ENCODE peak calls at places on chromosomes 6 and 20, in five cellular contexts. One of them, this sample, is unnamed.

GRCh38 chr20:53984354-53984753 is 86.0 kb downstream of the BCAS1 start:
- DNase-seq in GM12878: no peak
- DNase-seq in BJ: peak; percentile 27
- DNase-seq in neural progenitor cell: no peak
- DNase-seq in tibial artery: no peak
- DNase-seq in this sample: no peak

GRCh38 chr6:35327349-35328027 is 14.9 kb upstream of the PPARD start:
- DNase-seq in GM12878: no peak
- DNase-seq in BJ: no peak
- DNase-seq in neural progenitor cell: peak; percentile 72
- DNase-seq in tibial artery: peak; percentile 48
- DNase-seq in this sample: no peak

GRCh38 chr6:21800948-21801438 is 207.4 kb downstream of the SOX4 start:
- DNase-seq in GM12878: no peak
- DNase-seq in BJ: no peak
- DNase-seq in neural progenitor cell: no peak
- DNase-seq in tibial artery: no peak
- DNase-seq in this sample: no peak

GRCh38 chr6:137342607-137343186 is 123.5 kb upstream of the IFNGR1 start:
- DNase-seq in GM12878: no peak
- DNase-seq in BJ: no peak
- DNase-seq in neural progenitor cell: no peak
- DNase-seq in tibial artery: no peak
- DNase-seq in this sample: no peak

GRCh38 chr20:52676282-52676995 is 295.7 kb upstream of the TSHZ2 start:
- DNase-seq in GM12878: no peak
- DNase-seq in BJ: no peak
- DNase-seq in neural progenitor cell: no peak
- DNase-seq in tibial artery: no peak
- DNase-seq in this sample: no peak

GRCh38 chr20:64233725-64234124 is 21.8 kb upstream of the PCMTD2 start:
- DNase-seq in GM12878: no peak
- DNase-seq in BJ: no peak
- DNase-seq in neural progenitor cell: no peak
- DNase-seq in tibial artery: no peak
- DNase-seq in this sample: no peak

GRCh38 chr6:5085638-5086293 is 625 bp downstream of the PPP1R3G start:
- DNase-seq in GM12878: no peak
- DNase-seq in BJ: no peak
- DNase-seq in neural progenitor cell: peak; percentile 73
- DNase-seq in tibial artery: no peak
- DNase-seq in this sample: no peak

GRCh38 chr20:32333988-32334885 is 23.9 kb upstream of the ASXL1 start:
- DNase-seq in GM12878: no peak
- DNase-seq in BJ: no peak
- DNase-seq in neural progenitor cell: no peak
- DNase-seq in tibial artery: peak; percentile 29
- DNase-seq in this sample: no peak

GRCh38 chr20:39524371-39524911 is 562.3 kb downstream of the DHX35 start:
- DNase-seq in GM12878: no peak
- DNase-seq in BJ: no peak
- DNase-seq in neural progenitor cell: no peak
- DNase-seq in tibial artery: no peak
- DNase-seq in this sample: no peak

GRCh38 chr6:13787146-13787545 is 27.2 kb downstream of the MCUR1 start:
- DNase-seq in GM12878: no peak
- DNase-seq in BJ: no peak
- DNase-seq in neural progenitor cell: peak; percentile 79
- DNase-seq in tibial artery: no peak
- DNase-seq in this sample: no peak

GRCh38 chr6:170292778-170293164 is 1.9 kb upstream of the DLL1 start:
- DNase-seq in GM12878: no peak
- DNase-seq in BJ: no peak
- DNase-seq in neural progenitor cell: peak; percentile 62
- DNase-seq in tibial artery: no peak
- DNase-seq in this sample: no peak

GRCh38 chr20:53064935-53065334 is 92.8 kb downstream of the TSHZ2 start:
- DNase-seq in GM12878: no peak
- DNase-seq in BJ: no peak
- DNase-seq in neural progenitor cell: no peak
- DNase-seq in tibial artery: no peak
- DNase-seq in this sample: no peak

GRCh38 chr20:38369387-38369786 is 23.1 kb downstream of the LBP start:
- DNase-seq in GM12878: no peak
- DNase-seq in BJ: no peak
- DNase-seq in neural progenitor cell: peak; percentile 21
- DNase-seq in tibial artery: no peak
- DNase-seq in this sample: no peak

GRCh38 chr20:46681032-46681854 is 8.0 kb downstream of the TP53RK start:
- DNase-seq in GM12878: peak; percentile 27
- DNase-seq in BJ: no peak
- DNase-seq in neural progenitor cell: peak; percentile 76
- DNase-seq in tibial artery: peak; percentile 56
- DNase-seq in this sample: no peak

GRCh38 chr6:108175592-108176279 is 9.9 kb downstream of the NR2E1 start:
- DNase-seq in GM12878: no peak
- DNase-seq in BJ: no peak
- DNase-seq in neural progenitor cell: peak; percentile 74
- DNase-seq in tibial artery: no peak
- DNase-seq in this sample: no peak

GRCh38 chr20:4227085-4227821 is 211.9 kb upstream of the RNF24 start:
- DNase-seq in GM12878: no peak
- DNase-seq in BJ: peak; percentile 30
- DNase-seq in neural progenitor cell: peak; percentile 45
- DNase-seq in tibial artery: no peak
- DNase-seq in this sample: no peak

GRCh38 chr6:105164418-105164817 is 15.4 kb downstream of the POPDC3 start:
- DNase-seq in GM12878: no peak
- DNase-seq in BJ: no peak
- DNase-seq in neural progenitor cell: no peak
- DNase-seq in tibial artery: no peak
- DNase-seq in this sample: no peak

GRCh38 chr6:3965071-3965718 is 113.7 kb downstream of the FAM217A start:
- DNase-seq in GM12878: no peak
- DNase-seq in BJ: no peak
- DNase-seq in neural progenitor cell: no peak
- DNase-seq in tibial artery: no peak
- DNase-seq in this sample: peak; percentile 12

GRCh38 chr6:109303647-109304283 is 78.5 kb downstream of the CD164 start:
- DNase-seq in GM12878: no peak
- DNase-seq in BJ: no peak
- DNase-seq in neural progenitor cell: no peak
- DNase-seq in tibial artery: no peak
- DNase-seq in this sample: no peak

GRCh38 chr20:56689318-56689717 is 60.2 kb downstream of the TFAP2C start:
- DNase-seq in GM12878: no peak
- DNase-seq in BJ: peak; percentile 40
- DNase-seq in neural progenitor cell: no peak
- DNase-seq in tibial artery: no peak
- DNase-seq in this sample: no peak

GRCh38 chr20:36574278-36575065 is 1.1 kb downstream of the TGIF2 start:
- DNase-seq in GM12878: no peak
- DNase-seq in BJ: no peak
- DNase-seq in neural progenitor cell: peak; percentile 74
- DNase-seq in tibial artery: peak; percentile 42
- DNase-seq in this sample: no peak

DNA sequence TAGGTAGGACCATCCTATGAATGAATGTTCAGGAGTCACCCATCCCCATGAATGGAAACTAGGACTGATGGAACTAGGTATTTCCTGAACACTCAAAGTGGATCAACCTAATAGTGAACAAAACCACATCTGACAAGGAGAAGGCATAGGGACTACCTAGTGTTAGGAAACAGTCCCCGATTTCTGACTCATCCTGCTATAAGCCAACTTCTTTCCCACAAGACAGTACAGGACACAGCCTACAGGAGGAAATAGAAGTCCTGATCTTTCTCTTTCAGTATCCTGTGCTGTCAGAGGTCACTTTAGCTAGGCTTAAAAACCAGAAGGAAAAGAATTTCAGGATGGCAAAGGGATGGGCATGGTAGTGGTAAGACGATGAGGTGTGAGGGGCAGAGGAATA is 19.5 kb upstream of the GMDS start:
- DNase-seq in GM12878: no peak
- DNase-seq in BJ: no peak
- DNase-seq in neural progenitor cell: no peak
- DNase-seq in tibial artery: no peak
- DNase-seq in this sample: peak; percentile 37
- TF ChIP-seq CTCF in GM12878: no peak
- TF ChIP-seq CTCF in BJ: peak; percentile 6
- TF ChIP-seq CTCF in neural progenitor cell: no peak
- TF ChIP-seq CTCF in tibial artery: no peak
- TF ChIP-seq CTCF in this sample: no peak

GRCh38 chr6:30062471-30063178 is 1.6 kb downstream of the POLR1H start:
- DNase-seq in GM12878: no peak
- DNase-seq in BJ: no peak
- DNase-seq in neural progenitor cell: no peak
- DNase-seq in tibial artery: no peak
- DNase-seq in this sample: no peak
- H3K4me3 ChIP-seq in GM12878: peak overlapping the region; percentile 99
- H3K4me3 ChIP-seq in BJ: no peak overlapping the region
- H3K4me3 ChIP-seq in neural progenitor cell: peak overlapping the region; percentile 98
- H3K4me3 ChIP-seq in tibial artery: peak overlapping the region; percentile 66
- H3K4me3 ChIP-seq in this sample: peak overlapping the region; percentile 83

DNA sequence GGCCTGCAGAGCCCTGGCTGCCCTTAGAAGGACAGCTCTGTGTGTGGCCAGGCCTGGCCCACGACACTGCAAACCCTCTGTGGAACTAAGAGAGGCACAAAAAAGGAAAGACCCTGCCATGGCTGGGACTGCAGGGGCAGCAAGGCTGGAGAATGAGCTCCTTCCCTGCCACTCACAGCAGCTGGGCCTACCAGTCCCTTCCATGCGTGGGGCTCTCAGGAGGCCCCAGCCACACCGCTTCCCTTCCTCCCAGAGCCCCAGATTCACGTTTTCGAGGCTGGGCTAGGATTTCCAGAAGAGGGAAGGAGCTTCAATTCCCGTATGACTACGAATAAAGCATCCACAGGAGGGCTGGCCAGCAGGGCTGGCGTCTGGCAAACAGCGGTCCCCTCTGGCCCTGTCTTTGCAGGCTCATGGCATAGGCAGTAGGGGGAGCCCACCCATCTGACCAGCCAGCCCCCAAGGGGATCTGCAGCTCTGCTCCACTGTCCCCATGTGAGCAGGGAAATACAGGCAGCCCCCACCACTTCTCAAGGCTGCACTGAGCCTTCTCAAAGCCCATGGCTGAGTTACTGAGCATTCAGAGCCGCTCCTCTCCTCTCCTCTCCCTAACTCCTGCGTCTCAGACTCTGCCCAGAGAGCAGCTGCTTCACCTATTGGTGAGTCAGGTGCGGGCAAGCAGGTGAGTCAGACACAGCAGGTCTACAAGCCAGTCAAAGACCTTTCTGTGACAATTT is 53.1 kb downstream of the NINL start:
- DNase-seq in GM12878: no peak
- DNase-seq in BJ: no peak
- DNase-seq in neural progenitor cell: peak; percentile 82
- DNase-seq in tibial artery: no peak
- DNase-seq in this sample: no peak
- TF ChIP-seq CTCF in GM12878: no peak
- TF ChIP-seq CTCF in BJ: no peak
- TF ChIP-seq CTCF in neural progenitor cell: peak; percentile 62
- TF ChIP-seq CTCF in tibial artery: no peak
- TF ChIP-seq CTCF in this sample: peak; percentile 14

GRCh38 chr20:17972121-17972520 is 3.3 kb downstream of the MGME1 start:
- DNase-seq in GM12878: no peak
- DNase-seq in BJ: no peak
- DNase-seq in neural progenitor cell: no peak
- DNase-seq in tibial artery: no peak
- DNase-seq in this sample: no peak
- H3K4me3 ChIP-seq in GM12878: peak overlapping the region; percentile 96
- H3K4me3 ChIP-seq in BJ: peak overlapping the region; percentile 21
- H3K4me3 ChIP-seq in neural progenitor cell: peak overlapping the region; percentile 88
- H3K4me3 ChIP-seq in tibial artery: peak overlapping the region; percentile 67
- H3K4me3 ChIP-seq in this sample: peak overlapping the region; percentile 93

GRCh38 chr6:39665871-39666270 is 59.3 kb downstream of the KIF6 start:
- DNase-seq in GM12878: no peak
- DNase-seq in BJ: peak; percentile 48
- DNase-seq in neural progenitor cell: no peak
- DNase-seq in tibial artery: no peak
- DNase-seq in this sample: no peak

GRCh38 chr6:39669943-39670342 is 55.3 kb downstream of the KIF6 start:
- DNase-seq in GM12878: no peak
- DNase-seq in BJ: no peak
- DNase-seq in neural progenitor cell: no peak
- DNase-seq in tibial artery: no peak
- DNase-seq in this sample: no peak

GRCh38 chr6:39669117-39669690 is 56.0 kb downstream of the KIF6 start:
- DNase-seq in GM12878: no peak
- DNase-seq in BJ: no peak
- DNase-seq in neural progenitor cell: no peak
- DNase-seq in tibial artery: no peak
- DNase-seq in this sample: no peak

GRCh38 chr6:39666706-39667489 is 58.3 kb downstream of the KIF6 start:
- DNase-seq in GM12878: no peak
- DNase-seq in BJ: no peak
- DNase-seq in neural progenitor cell: peak; percentile 6
- DNase-seq in tibial artery: no peak
- DNase-seq in this sample: no peak

DNA sequence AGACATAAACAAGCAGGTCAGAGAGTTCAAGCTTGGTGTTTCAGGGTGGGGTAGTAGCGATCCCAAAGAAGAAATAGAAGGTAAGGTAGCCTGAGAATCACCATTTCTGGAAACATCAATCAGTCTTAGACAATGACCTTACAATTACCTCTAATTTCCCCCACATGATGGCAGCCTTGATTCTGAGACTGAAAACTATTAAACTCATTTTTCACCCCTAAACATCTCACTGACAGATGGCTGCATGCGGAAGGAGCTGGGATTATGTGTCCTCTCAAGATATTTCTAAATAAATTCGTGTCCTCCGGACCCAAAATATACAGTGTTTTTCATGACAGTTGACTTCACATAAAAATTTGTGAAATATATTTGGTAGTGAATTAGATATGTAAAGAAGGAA is 61.0 kb downstream of the KIF6 start:
- DNase-seq in GM12878: no peak
- DNase-seq in BJ: no peak
- DNase-seq in neural progenitor cell: no peak
- DNase-seq in tibial artery: no peak
- DNase-seq in this sample: no peak
- TF ChIP-seq CTCF in GM12878: peak; percentile 13
- TF ChIP-seq CTCF in BJ: no peak
- TF ChIP-seq CTCF in neural progenitor cell: no peak
- TF ChIP-seq CTCF in tibial artery: no peak
- TF ChIP-seq CTCF in this sample: no peak